ENCODE peak calls at places on chromosomes 11 and 22, in four cellular contexts. J is GM12878, Y is ovary, E is A549. A is an unnamed sample.

GRCh38 chr11:47591764-47592163 is 2.4 kb downstream of the C1QTNF4 start:
- DNase-seq in J (no peak), Y (no peak), E (no peak), A (no peak)

GRCh38 chr11:3165916-3166267 is 782 bp upstream of the OSBPL5 start:
- DNase-seq in J (no peak), Y (peak), E (no peak), A (peak)

GRCh38 chr22:47804281-47804680 is 1041.8 kb downstream of the TBC1D22A start:
- DNase-seq in J (no peak), Y (no peak), E (no peak), A (no peak)

GRCh38 chr11:72758690-72759389 is 6.6 kb upstream of the ARAP1 start:
- DNase-seq in J (no peak), Y (peak), E (no peak), A (no peak)

GRCh38 chr22:49619301-49619700 is 208.4 kb downstream of the BRD1 start:
- DNase-seq in J (no peak), Y (no peak), E (no peak), A (no peak)

GRCh38 chr11:1924646-1925372 is 5.3 kb downstream of the TNNT3 start:
- DNase-seq in J (no peak), Y (no peak), E (no peak), A (peak)

GRCh38 chr11:3169952-3170755 is 5.0 kb upstream of the OSBPL5 start:
- DNase-seq in J (no peak), Y (no peak), E (no peak), A (peak)

GRCh38 chr22:37448521-37449150 is 21.4 kb upstream of the ELFN2 start:
- DNase-seq in J (no peak), Y (no peak), E (no peak), A (no peak)

GRCh38 chr11:123822591-123822990 is 16.4 kb upstream of the OR6M1 start:
- DNase-seq in J (no peak), Y (no peak), E (no peak), A (no peak)

GRCh38 chr11:87405843-87406242 is 368.1 kb downstream of the TMEM135 start:
- DNase-seq in J (no peak), Y (no peak), E (no peak), A (no peak)

GRCh38 chr11:35257287-35257686 is 118.3 kb downstream of the CD44 start:
- DNase-seq in J (peak), Y (no peak), E (no peak), A (no peak)

GRCh38 chr22:20128902-20129746 is 2.5 kb upstream of the ZDHHC8 start:
- DNase-seq in J (no peak), Y (no peak), E (no peak), A (no peak)

GRCh38 chr11:58334708-58335107 is 24.2 kb downstream of the OR5B17 start:
- DNase-seq in J (no peak), Y (no peak), E (no peak), A (no peak)

GRCh38 chr11:19433367-19433766 is 192.6 kb upstream of the E2F8 start:
- DNase-seq in J (peak), Y (no peak), E (no peak), A (no peak)

DNA sequence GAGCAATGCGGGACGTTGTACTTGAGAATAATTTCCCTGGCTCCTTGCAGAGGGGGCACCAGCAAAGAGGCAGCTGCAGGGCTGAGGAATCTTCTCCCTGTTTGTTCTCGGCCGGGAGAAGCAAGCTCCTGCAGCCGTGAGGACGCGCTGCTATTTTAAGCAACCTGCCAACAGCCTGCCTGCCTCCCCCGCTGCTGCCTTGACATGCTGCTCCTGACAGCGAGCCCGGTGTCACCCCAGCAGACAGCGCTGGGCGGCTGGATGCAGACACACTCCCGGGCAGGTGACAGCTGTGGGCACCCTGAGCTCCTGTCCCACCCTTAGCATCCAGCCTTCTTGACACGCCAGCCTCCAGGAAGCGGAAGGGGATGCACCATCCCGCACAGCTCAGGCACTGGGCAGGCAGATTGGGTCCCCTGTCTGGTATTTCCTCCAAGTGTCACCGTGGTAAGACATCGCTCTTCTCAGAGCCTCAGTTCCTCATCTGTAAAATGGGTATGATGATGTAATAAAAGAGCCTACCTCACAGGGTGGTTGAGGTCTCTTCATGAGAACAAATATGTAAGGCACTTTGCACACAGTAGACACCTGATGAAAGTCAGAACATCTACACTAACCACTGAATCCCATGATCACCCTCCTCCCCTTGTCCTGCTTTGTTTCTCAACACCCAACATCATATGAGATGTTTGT is 530.6 kb downstream of the MN1 start:
- DNase-seq in J (no peak), Y (no peak), E (no peak), A (no peak)
- TF ChIP-seq EP300 in J (no peak), Y (no peak), E (no peak), A (no peak)

GRCh38 chr11:14858404-14858803 is 33.6 kb downstream of the CYP2R1 start:
- DNase-seq in J (no peak), Y (no peak), E (no peak), A (no peak)
- TF ChIP-seq EP300 in J (no peak), Y (no peak), E (no peak), A (no peak)

GRCh38 chr11:61769946-61770683 is 17.7 kb downstream of the MYRF start:
- DNase-seq in J (no peak), Y (no peak), E (no peak), A (no peak)

GRCh38 chr11:61771995-61772455 is 19.6 kb downstream of the MYRF start:
- DNase-seq in J (no peak), Y (no peak), E (no peak), A (no peak)

GRCh38 chr11:61771195-61771894 is 18.9 kb downstream of the MYRF start:
- DNase-seq in J (no peak), Y (no peak), E (no peak), A (no peak)

GRCh38 chr11:61768376-61769076 is 16.1 kb downstream of the MYRF start:
- DNase-seq in J (no peak), Y (no peak), E (no peak), A (no peak)

GRCh38 chr11:61769169-61769920 is 16.9 kb downstream of the MYRF start:
- DNase-seq in J (no peak), Y (no peak), E (peak), A (no peak)
- TF ChIP-seq EP300 in J (no peak), Y (no peak), E (no peak), A (no peak)

DNA sequence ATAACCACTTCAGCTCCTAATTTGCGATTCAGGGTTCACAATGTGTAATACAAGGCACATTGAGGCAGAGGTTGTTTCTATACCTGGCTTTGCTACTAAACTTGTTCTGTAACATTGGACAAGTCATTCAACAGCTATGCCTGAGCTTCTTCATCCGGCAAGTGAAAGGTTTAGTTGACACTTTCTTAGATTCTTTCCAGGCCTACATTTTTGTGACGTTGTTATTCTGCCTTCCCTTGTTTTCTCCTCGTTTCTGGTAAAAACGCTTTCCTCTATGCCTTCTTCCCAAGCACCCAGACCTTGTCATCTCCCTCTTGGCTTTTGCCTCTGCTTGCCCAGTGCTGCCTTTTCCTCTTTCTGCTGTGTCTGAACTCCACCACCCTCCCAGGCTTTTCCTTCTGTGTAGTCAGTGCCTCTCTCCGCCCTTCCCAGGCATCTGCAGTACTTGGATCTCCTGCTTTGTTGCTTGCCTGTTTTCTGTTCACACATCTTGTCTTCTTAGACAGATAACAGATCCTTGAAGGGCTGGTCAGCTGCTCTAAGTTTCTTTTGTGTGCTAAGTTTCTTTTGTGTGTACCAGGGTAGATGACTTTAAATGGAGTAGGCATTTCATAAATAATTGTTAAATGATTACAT is 1.4 kb upstream of the AMOTL1 start:
- DNase-seq in J (no peak), Y (no peak), E (no peak), A (no peak)
- TF ChIP-seq EP300 in J (no peak), Y (no peak), E (no peak), A (no peak)

DNA sequence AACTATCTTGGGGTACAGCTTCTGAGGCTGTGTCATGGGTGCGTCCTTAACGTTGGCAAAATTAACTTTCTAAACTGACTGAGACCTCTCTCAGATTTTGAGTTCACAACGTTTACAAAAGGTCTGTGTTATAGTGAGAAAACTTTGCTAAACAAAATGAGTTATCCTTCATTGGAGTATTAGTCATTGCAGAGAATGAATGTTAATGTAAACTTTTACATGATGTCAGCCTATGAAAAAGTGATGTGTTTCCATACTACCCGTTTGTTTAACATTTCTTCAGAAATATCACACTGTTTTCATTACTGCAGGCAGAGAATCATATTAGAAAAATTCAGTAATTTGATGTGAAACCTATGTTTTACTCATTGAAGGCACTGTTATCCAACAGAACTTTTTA is 32.1 kb downstream of the HSD17B12 start:
- DNase-seq in J (no peak), Y (no peak), E (no peak), A (no peak)
- TF ChIP-seq EP300 in J (no peak), Y (no peak), E (no peak), A (no peak)